ENCODE peak calls at places on chromosomes 4 and X, in five cellular contexts. P is AG04450; F is Karpas-422; G is CD4-positive, alpha-beta T cell; H is body of pancreas. X is an unnamed sample.

GRCh38 chr4:55868691-55869090 is 15.2 kb downstream of the EXOC1 start:
- DNase-seq in F (no peak), P (no peak), H (no peak), G (no peak), X (no peak)

GRCh38 chr4:6188687-6189305 is 11.6 kb downstream of the JAKMIP1 start:
- DNase-seq in F (no peak), G (no peak), P (no peak), H (no peak), X (no peak)

GRCh38 chr4:89681219-89681618 is 155.7 kb downstream of the SNCA start:
- DNase-seq in F (no peak), G (no peak), P (no peak), H (no peak), X (no peak)

GRCh38 chr4:22668301-22668700 is 24.4 kb upstream of the GBA3 start:
- DNase-seq in F (no peak), H (no peak), G (no peak), P (no peak), X (no peak)

GRCh38 chr4:107252621-107253020 is 216.5 kb upstream of the DKK2 start:
- DNase-seq in P (no peak), F (no peak), H (no peak), G (no peak), X (no peak)

GRCh38 chr4:108264693-108265092 is 96.0 kb upstream of the LEF1 start:
- DNase-seq in G (no peak), F (no peak), P (no peak), H (no peak), X (no peak)

GRCh38 chr4:120977435-120977997 is 55.0 kb upstream of the PRDM5 start:
- DNase-seq in F (peak; percentile 87), H (peak; percentile 27), G (no peak), P (peak; percentile 33), X (peak; percentile 59)

GRCh38 chr4:15327311-15328298 is 100.2 kb upstream of the C1QTNF7 start:
- DNase-seq in G (no peak), F (no peak), H (no peak), P (peak; percentile 92), X (no peak)

GRCh38 chrX:143121471-143121870 is 95.7 kb downstream of the SPANXN4 start:
- DNase-seq in F (no peak), P (no peak), G (no peak), H (no peak), X (no peak)

GRCh38 chr4:105352826-105353225 is 121.0 kb downstream of the PPA2 start:
- DNase-seq in G (no peak), F (no peak), P (no peak), H (no peak), X (no peak)

GRCh38 chrX:27883468-27884092 is 75.8 kb downstream of the MAGEB10 start:
- DNase-seq in H (no peak), P (no peak), F (no peak), G (no peak), X (no peak)

GRCh38 chr4:82754546-82755165 is 43.9 kb downstream of the SCD5 start:
- DNase-seq in G (no peak), F (no peak), P (no peak), H (no peak), X (no peak)
- H3K27ac ChIP-seq in G (no peak overlapping the region), F (no peak overlapping the region), P (no peak overlapping the region), H (no peak overlapping the region), X (no peak overlapping the region)

DNA sequence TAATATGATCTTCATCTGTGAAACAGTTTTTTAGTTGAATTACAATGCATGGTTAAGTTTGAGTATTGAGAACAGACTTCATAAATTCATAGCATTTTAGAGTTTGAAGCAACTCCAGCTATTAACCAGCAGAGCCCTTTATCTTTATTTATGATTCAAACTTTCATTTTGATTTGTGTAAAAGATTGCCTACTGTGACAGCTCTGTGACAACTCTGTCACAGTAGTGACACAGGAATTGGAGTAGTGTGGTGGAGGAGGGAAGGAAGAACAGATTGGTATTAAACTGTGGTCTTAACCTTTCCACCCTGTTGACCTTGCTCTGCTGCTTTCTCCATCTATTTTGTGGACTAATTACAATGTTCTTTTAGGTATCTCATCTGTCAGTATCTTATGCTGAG is 86.5 kb downstream of the PDLIM5 start:
- DNase-seq in G (no peak), F (no peak), H (no peak), P (no peak), X (no peak)
- H3K27ac ChIP-seq in G (no peak overlapping the region), F (no peak overlapping the region), H (no peak overlapping the region), P (no peak overlapping the region), X (peak overlapping the region; percentile 1)

DNA sequence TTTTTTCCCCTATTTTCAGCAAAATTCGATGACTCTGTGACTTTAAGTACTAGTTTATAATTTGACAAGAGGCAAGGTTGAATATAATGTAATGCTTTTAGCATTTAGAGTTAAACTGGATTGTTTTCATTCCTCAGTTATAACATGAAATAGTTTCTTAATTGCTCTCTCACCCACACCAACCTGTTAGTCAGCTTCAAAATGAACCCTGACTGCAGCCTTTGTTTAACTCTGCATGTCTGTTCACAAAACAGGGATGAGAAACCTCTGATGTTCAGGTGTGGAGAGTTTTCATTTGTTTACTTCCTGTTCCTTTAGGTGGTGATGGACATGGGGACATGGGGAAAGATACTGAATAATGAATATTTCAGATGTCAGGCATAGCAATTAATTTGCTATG is 49.9 kb upstream of the MND1 start:
- DNase-seq in G (no peak), P (no peak), H (no peak), F (no peak), X (no peak)
- H3K27ac ChIP-seq in G (no peak overlapping the region), P (no peak overlapping the region), H (peak overlapping the region; percentile 14), F (no peak overlapping the region), X (no peak overlapping the region)

GRCh38 chr4:8461086-8461485 is 20.5 kb downstream of the TRMT44 start:
- DNase-seq in H (no peak), F (no peak), P (no peak), G (no peak), X (no peak)
- H3K27ac ChIP-seq in H (no peak overlapping the region), F (no peak overlapping the region), P (no peak overlapping the region), G (no peak overlapping the region), X (no peak overlapping the region)

X was measured in endothelial cell of umbilical vein.